ENCODE peak calls at places on chromosome 1, in nine cellular contexts. W is foreskin fibroblast, O is MM.1S, U is esophagus muscularis mucosa, A is HFF-Myc, I is heart left ventricle, P is cardiac muscle cell, D is sigmoid colon, Y is bronchial epithelial cell. E is an unnamed sample.

GRCh38 chr1:153583976-153584375 is 18.3 kb upstream of the S100A2 start:
- DNase-seq in O (no peak), I (no peak), A (no peak), D (no peak), U (no peak), P (no peak), W (no peak), Y (no peak), E (no peak)

GRCh38 chr1:162062542-162063015 is 6.9 kb upstream of the NOS1AP start:
- DNase-seq in A (peak), U (no peak), D (no peak), P (peak), W (peak), O (no peak), I (peak), Y (no peak), E (peak)

GRCh38 chr1:227903614-227904501 is 43.9 kb downstream of the WNT9A start:
- DNase-seq in O (no peak), Y (no peak), I (no peak), P (no peak), A (no peak), D (no peak), U (no peak), W (no peak), E (no peak)

GRCh38 chr1:2059290-2059953 is 9.2 kb downstream of the PRKCZ start:
- DNase-seq in Y (no peak), W (no peak), I (no peak), P (no peak), O (no peak), A (no peak), U (no peak), D (no peak), E (no peak)

GRCh38 chr1:90926971-90927370 is 94.9 kb downstream of the ZNF644 start:
- DNase-seq in Y (no peak), W (no peak), P (no peak), O (no peak), I (no peak), U (no peak), A (no peak), D (no peak), E (no peak)

GRCh38 chr1:207032528-207033017 is at the start of gene C1orf116:
- DNase-seq in O (no peak), D (no peak), I (no peak), P (no peak), A (no peak), W (peak), U (no peak), Y (peak), E (no peak)

GRCh38 chr1:36397378-36398230 is at the start of gene LSM10:
- DNase-seq in O (peak), I (peak), U (peak), D (peak), Y (peak), A (peak), P (peak), W (peak), E (peak)

GRCh38 chr1:218568962-218569530 is 223.9 kb downstream of the TGFB2 start:
- DNase-seq in D (no peak), W (no peak), Y (no peak), U (no peak), O (no peak), I (no peak), A (no peak), P (no peak), E (no peak)

GRCh38 chr1:38128926-38129453 is 82.4 kb upstream of the POU3F1 start:
- DNase-seq in O (no peak), W (no peak), I (no peak), D (peak), A (no peak), U (no peak), Y (no peak), P (no peak), E (no peak)

GRCh38 chr1:195663549-195664280 is 944.5 kb downstream of the KCNT2 start:
- DNase-seq in D (no peak), I (no peak), A (peak), O (no peak), U (no peak), Y (peak), W (peak), P (no peak), E (peak)

DNA sequence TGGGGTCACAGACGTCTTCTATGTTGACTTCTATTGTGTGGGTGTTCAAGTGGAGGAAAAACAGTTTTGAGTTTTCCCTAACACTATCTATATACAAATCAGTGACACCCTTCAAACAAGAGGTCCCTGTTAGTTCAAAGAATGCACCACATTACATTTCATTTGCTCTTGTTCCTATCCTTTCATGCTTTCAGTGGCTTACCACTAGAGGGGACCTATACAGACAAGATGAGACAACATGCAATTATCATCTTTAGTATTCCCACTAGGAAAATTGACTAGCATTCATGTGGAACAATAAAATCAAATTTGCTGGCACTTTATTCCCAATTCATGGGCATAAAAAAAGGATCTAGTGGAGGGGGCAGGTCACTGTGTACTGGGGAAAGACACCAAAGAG is 13.3 kb upstream of the SIPA1L2 start:
- DNase-seq in A (no peak), W (no peak), I (no peak), P (no peak), U (no peak), O (no peak), D (no peak), Y (no peak), E (no peak)
- TF ChIP-seq CTCF in A (no peak), W (peak), I (no peak), P (peak), U (no peak), O (no peak), D (no peak), Y (no peak), E (no peak)

GRCh38 chr1:21924503-21925005 is 12.6 kb downstream of the HSPG2 start:
- DNase-seq in I (peak), D (peak), A (no peak), U (no peak), P (no peak), Y (no peak), O (no peak), W (no peak), E (no peak)

GRCh38 chr1:21925334-21925940 is 11.7 kb downstream of the HSPG2 start:
- DNase-seq in A (no peak), D (no peak), O (no peak), I (no peak), Y (no peak), P (no peak), W (no peak), U (no peak), E (no peak)

GRCh38 chr1:21926065-21926464 is 11.0 kb downstream of the HSPG2 start:
- DNase-seq in A (no peak), U (no peak), D (no peak), P (no peak), O (no peak), I (no peak), Y (no peak), W (no peak), E (no peak)

GRCh38 chr1:21927531-21928237 is 9.4 kb downstream of the HSPG2 start:
- DNase-seq in Y (no peak), P (no peak), U (peak), D (peak), W (peak), O (no peak), I (peak), A (no peak), E (peak)

GRCh38 chr1:21926814-21927530 is 10.1 kb downstream of the HSPG2 start:
- DNase-seq in O (no peak), W (peak), P (no peak), Y (no peak), D (peak), I (peak), A (no peak), U (no peak), E (peak)
- H3K4me3 ChIP-seq in O (no peak), W (no peak), P (no peak), Y (no peak), D (no peak), I (peak), A (no peak), U (peak), E (no peak)

DNA sequence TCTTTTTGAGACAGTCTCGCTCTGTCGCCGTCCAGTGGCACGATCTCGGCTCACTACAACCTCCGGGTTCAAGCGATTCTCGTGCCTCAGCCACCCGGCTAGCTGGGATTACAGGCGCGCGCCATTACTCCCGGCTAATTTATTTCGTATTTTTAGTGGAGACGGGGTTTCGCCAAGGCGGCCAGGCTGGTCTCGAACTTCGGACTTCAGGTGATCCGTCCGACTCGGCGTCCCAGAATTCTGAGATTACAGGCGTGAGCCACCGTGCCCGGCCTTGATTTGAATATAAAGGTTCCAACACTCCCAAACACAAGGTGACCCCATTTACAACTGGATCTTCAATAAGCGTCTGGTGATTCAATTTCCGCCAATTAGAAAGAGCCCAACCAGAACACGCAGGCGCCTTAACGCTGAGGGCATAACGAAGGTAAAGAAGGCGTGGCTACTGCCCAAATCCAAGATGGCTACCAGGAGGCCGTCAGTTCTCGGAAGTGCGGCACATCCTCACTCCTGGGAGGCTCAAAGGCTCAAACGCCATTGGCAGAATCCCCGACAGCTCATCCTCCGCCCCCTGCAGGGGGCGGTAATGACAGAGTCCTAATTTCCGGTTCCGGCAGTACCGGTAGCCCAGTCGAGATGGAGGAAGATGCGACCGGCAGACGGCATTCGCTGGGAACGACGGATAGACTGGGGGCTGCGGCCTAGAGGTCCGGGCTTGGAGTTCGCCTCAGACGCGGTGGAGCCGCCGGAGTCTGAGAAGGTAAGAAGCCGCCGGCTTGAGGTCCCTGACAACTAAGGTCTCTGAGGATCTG is at the start of gene SLC25A44:
- DNase-seq in I (peak), P (peak), Y (peak), D (peak), W (peak), O (peak), A (peak), U (peak), E (peak)
- TF ChIP-seq CTCF in I (peak), P (peak), Y (peak), D (no peak), W (peak), O (peak), A (peak), U (peak), E (peak)

DNA sequence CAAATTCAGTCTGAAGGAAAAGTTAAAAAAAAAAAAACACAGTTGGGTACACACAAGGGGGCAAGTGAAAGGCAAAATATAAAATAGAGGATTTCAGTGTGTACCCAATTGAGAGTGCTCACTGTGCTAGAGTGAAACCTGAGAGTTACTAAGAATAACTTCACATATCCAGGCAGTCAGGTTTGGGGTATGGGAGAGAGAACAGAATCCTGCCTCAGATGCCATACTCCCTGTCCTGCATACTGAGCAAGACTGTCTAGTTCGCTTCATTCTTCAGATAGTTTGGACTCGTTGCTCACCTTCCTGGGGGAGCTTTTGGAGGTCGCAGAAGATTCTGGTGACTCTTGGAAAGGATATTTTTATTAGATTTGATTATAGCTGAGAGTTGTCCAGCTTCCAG is 20.4 kb downstream of the CEP85 start:
- DNase-seq in Y (no peak), U (no peak), W (no peak), D (no peak), A (no peak), P (peak), O (no peak), I (no peak), E (no peak)
- H3K4me3 ChIP-seq in Y (no peak), U (no peak), W (no peak), D (no peak), A (no peak), P (no peak), O (peak), I (peak), E (no peak)

GRCh38 chr1:30466026-30466425 is 257.4 kb downstream of the MATN1 start:
- DNase-seq in U (no peak), I (no peak), Y (no peak), A (no peak), W (no peak), D (peak), O (no peak), P (no peak), E (no peak)
- TF ChIP-seq CTCF in U (no peak), I (no peak), Y (no peak), A (no peak), W (no peak), D (no peak), O (no peak), P (no peak), E (no peak)